ENCODE peak calls at places on chromosome 17, in six cellular contexts. A is H9, H is neural progenitor cell, F is GM23248, V is MM.1S, O is PC-3. K is an unnamed sample.

GRCh38 chr17:53749178-53749577 is 73.5 kb upstream of the KIF2B start:
- DNase-seq in A (peak; percentile 60), H (peak; percentile 20), F (peak; percentile 10), V (peak; percentile 77), O (peak; percentile 55), K (no peak)

GRCh38 chr17:29084476-29085148 is 41.7 kb downstream of the PIPOX start:
- DNase-seq in A (no peak), H (peak; percentile 42), F (no peak), V (no peak), O (no peak), K (peak; percentile 12)

GRCh38 chr17:18992454-18993130 is 12.0 kb downstream of the FAM83G start:
- DNase-seq in A (no peak), H (no peak), F (no peak), V (peak; percentile 91), O (no peak), K (no peak)

GRCh38 chr17:3763777-3764170 is 37.2 kb downstream of the ITGAE start:
- DNase-seq in A (no peak), H (no peak), F (no peak), V (no peak), O (no peak), K (no peak)

GRCh38 chr17:71234349-71234748 is 886.5 kb upstream of the SOX9 start:
- DNase-seq in A (no peak), H (no peak), F (no peak), V (peak; percentile 89), O (no peak), K (no peak)

GRCh38 chr17:49496866-49497146 is 1.7 kb downstream of the NGFR start:
- DNase-seq in A (no peak), H (no peak), F (peak; percentile 6), V (no peak), O (no peak), K (no peak)

GRCh38 chr17:4316648-4317047 is 49.8 kb downstream of the UBE2G1 start:
- DNase-seq in A (no peak), H (no peak), F (no peak), V (no peak), O (no peak), K (no peak)

GRCh38 chr17:51118330-51119195 is 2.1 kb downstream of the SPAG9 start:
- DNase-seq in A (no peak), H (no peak), F (peak; percentile 14), V (no peak), O (peak; percentile 37), K (no peak)

GRCh38 chr17:79520134-79520892 is 90.5 kb downstream of the RBFOX3 start:
- DNase-seq in A (no peak), H (no peak), F (no peak), V (no peak), O (no peak), K (no peak)

GRCh38 chr17:82000803-82001649 is 21.7 kb downstream of the CENPX start:
- DNase-seq in A (no peak), H (no peak), F (no peak), V (no peak), O (no peak), K (no peak)

GRCh38 chr17:49787932-49788442 is 494 bp upstream of the KAT7 start:
- DNase-seq in A (peak; percentile 47), H (peak; percentile 47), F (peak; percentile 48), V (peak; percentile 20), O (no peak), K (no peak)

DNA sequence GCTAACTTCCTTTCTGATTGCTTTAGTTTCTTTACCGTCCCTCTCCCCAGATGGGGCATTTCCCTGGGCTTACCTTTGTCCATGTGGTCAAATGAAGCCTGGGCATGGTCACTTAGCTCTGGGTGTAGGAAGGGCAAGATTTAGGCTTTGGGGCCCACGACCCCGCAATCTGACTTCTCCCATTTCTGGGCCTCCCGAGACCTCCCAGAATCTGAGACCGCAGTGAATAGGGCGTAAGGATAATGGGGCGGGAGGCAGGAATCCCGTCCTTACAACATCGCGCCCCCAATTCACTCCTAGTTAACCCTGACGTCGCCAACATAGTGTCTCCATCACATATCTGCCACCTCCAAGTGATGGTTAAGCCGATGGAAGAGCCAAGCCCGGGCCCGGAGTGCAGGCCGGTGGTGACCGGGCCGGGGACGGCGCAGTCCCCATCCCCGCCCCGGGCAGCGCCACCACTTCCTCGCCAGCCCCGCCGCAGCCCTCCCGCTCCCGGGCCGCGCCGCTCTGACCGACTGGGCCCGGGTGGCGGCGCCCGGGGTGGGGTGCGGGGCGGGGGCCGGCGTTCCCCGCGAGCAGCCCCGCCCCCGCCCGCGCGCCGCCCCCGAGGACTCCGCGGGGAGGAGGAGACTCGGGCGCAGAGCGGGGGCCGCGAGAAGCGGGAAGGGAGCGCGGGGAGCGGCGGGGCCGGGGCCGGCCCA is at the start of gene RHBDL3:
- DNase-seq in A (no peak), H (peak; percentile 67), F (peak; percentile 39), V (peak; percentile 24), O (no peak), K (no peak)
- H2AFZ ChIP-seq in A (no peak within 1 kb of the TSS), H (peak within 1 kb of the TSS; percentile 89), F (peak within 1 kb of the TSS; percentile 56), V (peak within 1 kb of the TSS; percentile 81), O (peak within 1 kb of the TSS; percentile 26), K (peak within 1 kb of the TSS; percentile 62)

DNA sequence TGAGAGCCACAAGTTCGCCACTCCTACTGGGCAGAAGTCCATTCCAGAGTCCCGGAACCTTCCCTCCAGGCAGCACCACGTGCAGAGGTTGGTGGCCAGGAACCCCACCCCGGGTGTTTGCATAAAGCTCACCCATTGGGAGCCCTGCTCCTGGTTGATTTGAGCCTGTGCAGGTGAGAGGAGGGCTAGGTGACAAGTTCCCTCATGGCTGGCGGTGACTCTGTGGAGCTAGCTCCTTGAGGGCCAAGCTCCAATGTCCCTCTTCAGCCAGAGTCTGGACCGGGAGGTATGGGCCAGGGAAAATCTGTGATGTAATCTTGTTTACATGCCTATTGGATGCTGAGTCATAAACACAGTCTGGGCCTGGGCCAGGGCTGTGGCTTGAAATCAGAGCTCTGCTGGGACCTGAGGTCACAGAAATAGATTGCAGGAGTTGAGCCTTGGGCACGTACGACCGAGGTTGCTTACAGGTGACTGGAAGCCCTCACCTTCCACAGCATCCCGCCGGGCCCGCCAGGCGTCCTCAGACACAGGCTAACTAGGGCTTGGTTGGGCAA is 118.9 kb downstream of the AATF start:
- DNase-seq in A (no peak), H (no peak), F (peak; percentile 86), V (no peak), O (peak; percentile 87), K (peak; percentile 82)
- H2AFZ ChIP-seq in A (no peak overlapping the region), H (no peak overlapping the region), F (no peak overlapping the region), V (no peak overlapping the region), O (no peak overlapping the region), K (no peak overlapping the region)

DNA sequence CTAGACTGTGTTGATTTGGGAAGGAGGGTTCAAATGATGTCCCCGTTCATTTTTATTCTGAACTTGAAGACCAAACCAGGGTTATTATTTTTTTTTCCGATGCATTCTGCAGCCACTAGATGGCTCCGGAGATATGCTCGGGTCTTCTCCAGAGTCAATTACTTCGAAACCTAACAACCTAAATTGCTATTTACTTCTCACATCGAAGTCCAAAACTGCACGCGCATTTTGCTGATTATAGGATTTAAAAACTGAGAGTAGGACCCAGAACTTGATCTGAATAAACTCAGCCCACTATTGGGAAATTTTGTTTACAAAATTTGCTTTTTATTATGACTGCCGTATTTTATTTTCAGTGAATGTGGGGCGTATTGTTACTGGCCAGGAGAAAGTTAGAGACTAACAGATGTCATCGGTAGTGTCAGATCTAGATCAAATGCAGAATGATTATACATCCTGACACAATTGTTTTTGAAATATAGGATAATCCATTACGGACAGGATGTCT is 263.8 kb downstream of the HS3ST3A1 start:
- DNase-seq in A (no peak), H (peak; percentile 42), F (peak; percentile 84), V (peak; percentile 49), O (peak; percentile 79), K (peak; percentile 72)
- H2AFZ ChIP-seq in A (no peak overlapping the region), H (no peak overlapping the region), F (peak overlapping the region; percentile 93), V (peak overlapping the region; percentile 24), O (peak overlapping the region; percentile 94), K (no peak overlapping the region)

GRCh38 chr17:64326420-64327054 is 63.5 kb upstream of the TEX2 start:
- DNase-seq in A (no peak), H (no peak), F (peak; percentile 82), V (no peak), O (peak; percentile 98), K (peak; percentile 29)
- H2AFZ ChIP-seq in A (no peak overlapping the region), H (no peak overlapping the region), F (peak overlapping the region; percentile 39), V (no peak overlapping the region), O (peak overlapping the region; percentile 21), K (no peak overlapping the region)

GRCh38 chr17:39225974-39226683 is 384 bp upstream of the STAC2 start:
- DNase-seq in A (peak; percentile 100), H (peak; percentile 98), F (peak; percentile 57), V (no peak), O (no peak), K (peak; percentile 50)
- H2AFZ ChIP-seq in A (no peak overlapping the region), H (no peak overlapping the region), F (peak overlapping the region; percentile 27), V (no peak overlapping the region), O (no peak overlapping the region), K (no peak overlapping the region)

K was measured in mesenchymal stem cell.